ENCODE peak calls at places on chromosomes 16 and 17, in ten cellular contexts. X is MCF 10A; D is PC-3; H is mucosa of descending colon; Z is fibroblast of the aortic adventitia; M is A549; O is lung; T is CD8-positive, alpha-beta T cell; J is cardiac muscle cell; S is fibroblast of lung. L is an unnamed sample.

GRCh38 chr16:87382023-87382785 is 1.4 kb downstream of the FBXO31 start:
- DNase-seq in X (no peak), D (no peak), H (peak), Z (no peak), M (no peak), O (no peak), T (no peak), J (no peak), S (no peak), L (no peak)

GRCh38 chr16:71369494-71369893 is 11.0 kb downstream of the CALB2 start:
- DNase-seq in X (no peak), D (no peak), H (no peak), Z (no peak), M (no peak), O (no peak), T (no peak), J (no peak), S (no peak), L (no peak)

GRCh38 chr16:79932564-79932963 is 332.0 kb upstream of the MAF start:
- DNase-seq in X (peak), D (no peak), H (peak), Z (no peak), M (no peak), O (no peak), T (no peak), J (no peak), S (peak), L (no peak)

GRCh38 chr17:8631554-8631877 is 991 bp upstream of the MYH10 start:
- DNase-seq in X (no peak), D (no peak), H (no peak), Z (no peak), M (no peak), O (no peak), T (no peak), J (no peak), S (peak), L (no peak)

GRCh38 chr17:73492802-73493139 is 151.5 kb downstream of the SDK2 start:
- DNase-seq in X (no peak), D (no peak), H (no peak), Z (no peak), M (no peak), O (no peak), T (no peak), J (peak), S (no peak), L (no peak)

GRCh38 chr17:15513058-15513858 is 45.8 kb upstream of the CDRT4 start:
- DNase-seq in X (no peak), D (no peak), H (no peak), Z (peak), M (no peak), O (no peak), T (no peak), J (no peak), S (peak), L (no peak)

GRCh38 chr16:49440156-49441065 is 66.8 kb downstream of the C16orf78 start:
- DNase-seq in X (no peak), D (no peak), H (no peak), Z (no peak), M (no peak), O (no peak), T (no peak), J (no peak), S (no peak), L (no peak)

GRCh38 chr17:79414063-79414462 is 196.8 kb downstream of the RBFOX3 start:
- DNase-seq in X (no peak), D (no peak), H (no peak), Z (no peak), M (no peak), O (no peak), T (no peak), J (no peak), S (no peak), L (no peak)

GRCh38 chr17:28523876-28524275 is 17.7 kb downstream of the FOXN1 start:
- DNase-seq in X (no peak), D (no peak), H (no peak), Z (no peak), M (no peak), O (no peak), T (no peak), J (no peak), S (no peak), L (no peak)

GRCh38 chr17:6420173-6420641 is 14.7 kb downstream of the AIPL1 start:
- DNase-seq in X (peak), D (peak), H (peak), Z (no peak), M (peak), O (no peak), T (no peak), J (peak), S (peak), L (no peak)

GRCh38 chr16:56193951-56194726 is 2.9 kb downstream of the GNAO1 start:
- DNase-seq in X (peak), D (no peak), H (peak), Z (peak), M (peak), O (peak), T (peak), J (peak), S (peak), L (peak)

GRCh38 chr17:75763613-75764416 is 1.2 kb downstream of the GALK1 start:
- DNase-seq in X (no peak), D (no peak), H (no peak), Z (no peak), M (no peak), O (no peak), T (no peak), J (no peak), S (no peak), L (peak)

GRCh38 chr17:38706625-38707298 is 1.7 kb downstream of the MLLT6 start:
- DNase-seq in X (peak), D (no peak), H (peak), Z (no peak), M (no peak), O (no peak), T (peak), J (peak), S (no peak), L (no peak)

GRCh38 chr16:50204426-50205108 is 51.5 kb downstream of the TENT4B start:
- DNase-seq in X (peak), D (no peak), H (no peak), Z (no peak), M (no peak), O (no peak), T (no peak), J (no peak), S (peak), L (no peak)

GRCh38 chr17:59361916-59362810 is 30.7 kb downstream of the YPEL2 start:
- DNase-seq in X (peak), D (peak), H (no peak), Z (peak), M (no peak), O (no peak), T (peak), J (no peak), S (peak), L (no peak)

GRCh38 chr16:8885674-8886592 is 3.8 kb downstream of the LITAFD start:
- DNase-seq in X (peak), D (peak), H (no peak), Z (peak), M (no peak), O (no peak), T (no peak), J (peak), S (peak), L (peak)

GRCh38 chr17:16880121-16880842 is 91.6 kb downstream of the TNFRSF13B start:
- DNase-seq in X (no peak), D (no peak), H (no peak), Z (no peak), M (no peak), O (no peak), T (no peak), J (no peak), S (no peak), L (no peak)

GRCh38 chr16:22375117-22375962 is 921 bp upstream of the CDR2 start:
- DNase-seq in X (no peak), D (no peak), H (no peak), Z (no peak), M (no peak), O (no peak), T (no peak), J (peak), S (no peak), L (no peak)

GRCh38 chr17:38978180-38978579 is 11.0 kb upstream of the FBXO47 start:
- DNase-seq in X (no peak), D (no peak), H (no peak), Z (no peak), M (no peak), O (no peak), T (no peak), J (no peak), S (no peak), L (no peak)

GRCh38 chr17:41692722-41693521 is 4.2 kb downstream of the EIF1 start:
- DNase-seq in X (peak), D (no peak), H (no peak), Z (peak), M (no peak), O (no peak), T (no peak), J (no peak), S (no peak), L (no peak)

GRCh38 chr16:72537684-72538083 is 365.7 kb upstream of the PMFBP1 start:
- DNase-seq in X (no peak), D (peak), H (no peak), Z (peak), M (no peak), O (no peak), T (no peak), J (no peak), S (peak), L (no peak)

GRCh38 chr16:27721548-27722265 is 171.8 kb downstream of the KATNIP start:
- DNase-seq in X (no peak), D (no peak), H (peak), Z (peak), M (no peak), O (peak), T (no peak), J (no peak), S (peak), L (no peak)

GRCh38 chr17:50507871-50508572 is at the start of gene MYCBPAP:
- DNase-seq in X (no peak), D (peak), H (peak), Z (peak), M (peak), O (peak), T (peak), J (peak), S (peak), L (peak)

GRCh38 chr17:82913304-82914043 is 73.7 kb upstream of the ZNF750 start:
- DNase-seq in X (no peak), D (peak), H (no peak), Z (no peak), M (peak), O (no peak), T (no peak), J (peak), S (no peak), L (peak)
- TF ChIP-seq CTCF in X (peak), D (peak), H (no peak), Z (no peak), M (peak), O (no peak), T (no peak), J (no peak), S (no peak), L (no peak)

DNA sequence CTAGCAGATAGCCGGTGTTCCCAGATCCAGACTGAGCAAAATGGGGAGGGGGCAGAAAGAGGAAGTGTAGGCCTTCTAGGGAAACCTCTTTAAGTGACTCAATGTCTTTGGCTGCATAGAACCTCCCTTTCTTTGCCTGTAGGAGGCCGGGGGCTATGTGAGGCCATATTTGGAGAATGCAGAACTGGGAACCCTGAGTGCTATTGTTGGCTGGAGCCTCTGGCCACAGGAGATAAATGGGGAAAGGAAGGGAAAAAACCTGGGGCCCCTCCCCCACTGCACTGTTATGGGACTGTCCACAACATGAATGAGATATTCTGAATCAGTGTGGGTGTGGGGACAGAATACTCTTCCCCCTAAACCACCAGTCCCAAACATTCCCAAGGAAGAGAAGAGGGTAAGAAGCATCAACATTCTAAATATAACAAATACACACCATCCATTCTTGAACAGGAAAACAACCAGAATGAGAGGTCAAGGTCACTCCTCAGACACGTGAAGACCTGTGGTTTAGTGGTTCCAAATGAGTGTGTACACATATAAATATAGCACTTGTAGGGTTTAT is 2.4 kb downstream of the VPS25 start:
- DNase-seq in X (peak), D (no peak), H (no peak), Z (peak), M (no peak), O (no peak), T (no peak), J (no peak), S (peak), L (no peak)
- TF ChIP-seq CTCF in X (no peak), D (no peak), H (no peak), Z (no peak), M (no peak), O (no peak), T (no peak), J (no peak), S (no peak), L (no peak)

GRCh38 chr16:78249056-78249455 is 149.6 kb downstream of the WWOX start:
- DNase-seq in X (no peak), D (no peak), H (peak), Z (no peak), M (no peak), O (peak), T (no peak), J (peak), S (no peak), L (peak)
- TF ChIP-seq CTCF in X (no peak), D (no peak), H (no peak), Z (no peak), M (no peak), O (no peak), T (no peak), J (no peak), S (no peak), L (no peak)

GRCh38 chr16:30519120-30520049 is 7.0 kb downstream of the ZNF768 start:
- DNase-seq in X (no peak), D (no peak), H (no peak), Z (no peak), M (no peak), O (no peak), T (no peak), J (no peak), S (no peak), L (no peak)

GRCh38 chr16:30521476-30521872 is 4.9 kb downstream of the ZNF768 start:
- DNase-seq in X (no peak), D (no peak), H (no peak), Z (no peak), M (no peak), O (no peak), T (no peak), J (no peak), S (no peak), L (no peak)

GRCh38 chr16:30523768-30524574 is 2.4 kb downstream of the ZNF768 start:
- DNase-seq in X (no peak), D (no peak), H (no peak), Z (no peak), M (no peak), O (no peak), T (no peak), J (no peak), S (no peak), L (no peak)

GRCh38 chr16:30524575-30525571 is 1.5 kb downstream of the ZNF768 start:
- DNase-seq in X (no peak), D (no peak), H (no peak), Z (no peak), M (no peak), O (no peak), T (no peak), J (no peak), S (no peak), L (peak)

GRCh38 chr16:30521873-30522641 is 4.3 kb downstream of the ZNF768 start:
- DNase-seq in X (no peak), D (no peak), H (peak), Z (no peak), M (peak), O (no peak), T (no peak), J (no peak), S (no peak), L (no peak)
- TF ChIP-seq CTCF in X (no peak), D (no peak), H (no peak), Z (no peak), M (no peak), O (no peak), T (no peak), J (no peak), S (no peak), L (no peak)

GRCh38 chr16:65576631-65577030 is 454.8 kb upstream of the CDH11 start:
- DNase-seq in X (no peak), D (no peak), H (no peak), Z (no peak), M (no peak), O (no peak), T (no peak), J (peak), S (no peak), L (no peak)
- TF ChIP-seq CTCF in X (no peak), D (no peak), H (no peak), Z (no peak), M (no peak), O (no peak), T (no peak), J (peak), S (no peak), L (no peak)

DNA sequence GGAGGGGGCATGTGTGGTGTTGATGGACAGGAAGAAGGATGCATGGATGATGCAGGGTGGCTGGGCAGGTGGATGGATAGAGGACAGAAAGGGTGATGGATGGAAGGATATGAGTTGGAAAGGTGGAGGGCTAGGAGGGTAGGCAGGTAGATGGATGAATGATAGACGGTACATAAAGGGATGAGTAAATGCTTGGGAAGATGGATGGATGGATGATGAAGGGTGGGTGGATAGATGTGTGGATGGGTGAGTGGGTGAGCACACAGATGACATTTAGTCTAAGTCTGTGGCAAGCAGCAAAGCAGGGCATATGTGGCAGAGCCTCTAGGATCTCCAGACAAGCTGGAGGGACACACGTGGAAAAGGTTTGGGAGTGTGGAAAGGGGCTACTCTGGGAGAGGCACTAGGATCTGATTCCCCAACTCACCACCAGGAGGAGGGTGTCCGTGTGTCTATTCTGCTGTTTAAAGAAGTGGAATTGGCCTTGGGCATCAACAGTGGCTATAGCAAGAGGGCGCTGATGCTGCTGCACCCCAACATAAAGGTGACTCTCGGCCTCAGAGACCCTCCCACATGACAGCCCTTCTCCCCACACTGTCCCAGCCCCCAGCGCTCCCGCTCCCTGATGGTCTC is 8.2 kb downstream of the PLD2 start:
- DNase-seq in X (no peak), D (no peak), H (peak), Z (no peak), M (peak), O (no peak), T (no peak), J (no peak), S (no peak), L (no peak)
- TF ChIP-seq CTCF in X (no peak), D (peak), H (no peak), Z (peak), M (no peak), O (no peak), T (no peak), J (peak), S (no peak), L (no peak)

DNA sequence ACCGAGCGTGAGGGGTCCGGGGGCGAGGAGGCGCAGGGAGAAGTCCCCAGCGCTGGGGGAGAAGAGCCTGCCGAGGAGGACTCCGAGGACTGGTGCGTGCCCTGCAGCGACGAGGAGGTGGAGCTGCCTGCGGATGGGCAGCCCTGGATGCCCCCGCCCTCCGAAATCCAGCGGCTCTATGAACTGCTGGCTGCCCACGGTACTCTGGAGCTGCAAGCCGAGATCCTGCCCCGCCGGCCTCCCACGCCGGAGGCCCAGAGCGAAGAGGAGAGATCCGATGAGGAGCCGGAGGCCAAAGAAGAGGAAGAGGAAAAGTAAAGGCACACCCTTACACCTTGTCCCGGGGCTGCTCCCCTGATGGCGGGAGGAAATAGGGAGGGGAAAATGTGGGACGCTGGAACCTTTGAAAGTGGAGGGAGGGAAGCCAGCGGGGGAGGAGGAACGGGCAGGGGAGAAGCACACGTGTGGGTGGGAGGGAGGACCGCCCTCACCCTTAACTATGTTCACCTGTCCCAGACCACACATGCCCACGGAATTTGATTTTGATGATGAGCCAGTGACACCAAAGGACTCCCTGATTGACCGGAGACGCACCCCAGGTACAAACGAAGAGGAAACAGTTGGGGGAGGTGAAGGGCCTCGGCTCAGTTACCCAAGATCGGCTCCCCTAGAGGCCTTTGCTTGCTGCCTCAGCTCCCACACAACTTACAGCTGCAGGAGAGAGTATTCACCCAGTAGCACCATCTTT is 916 bp downstream of the PAGR1 start:
- DNase-seq in X (peak), D (peak), H (peak), Z (peak), M (peak), O (no peak), T (peak), J (peak), S (peak), L (peak)
- TF ChIP-seq CTCF in X (no peak), D (no peak), H (no peak), Z (peak), M (no peak), O (no peak), T (no peak), J (no peak), S (no peak), L (no peak)

DNA sequence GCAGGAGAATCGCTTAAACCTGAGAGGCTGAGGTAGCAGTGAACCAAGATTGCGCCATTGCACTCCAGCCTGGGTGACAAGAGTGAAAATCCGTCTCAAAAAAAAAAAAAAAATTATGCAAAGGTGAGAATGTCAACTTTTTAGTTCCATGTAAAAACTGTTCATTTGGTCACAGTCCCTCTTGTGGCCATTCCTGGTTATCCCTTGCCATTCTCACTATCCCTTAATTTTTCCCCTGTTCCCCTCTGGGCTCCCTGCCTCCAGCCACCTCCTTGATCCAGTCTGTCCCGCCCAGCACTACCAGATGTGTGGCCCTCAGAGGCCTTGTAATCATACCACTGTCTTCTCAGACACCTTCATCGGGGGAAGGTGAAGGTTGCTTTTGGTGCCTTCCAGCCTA is 23.4 kb downstream of the DCAF7 start:
- DNase-seq in X (peak), D (peak), H (no peak), Z (peak), M (peak), O (no peak), T (no peak), J (no peak), S (no peak), L (no peak)
- TF ChIP-seq CTCF in X (peak), D (peak), H (no peak), Z (peak), M (peak), O (no peak), T (no peak), J (peak), S (peak), L (no peak)